ENCODE peak calls at places on chromosomes 5 and 9, in five cellular contexts. M, B, L, C and A are unnamed samples.

GRCh38 chr9:84002344-84002743 is 21.7 kb downstream of the RMI1 start:
- DNase-seq in L (no peak), C (no peak), B (peak), M (no peak), A (no peak)

GRCh38 chr9:78144663-78145377 is 91.1 kb upstream of the CEP78 start:
- DNase-seq in C (no peak), M (no peak), B (no peak), L (no peak), A (no peak)

GRCh38 chr5:137825165-137825564 is 42.5 kb upstream of the MYOT start:
- DNase-seq in C (no peak), M (no peak), L (no peak), B (peak), A (no peak)

GRCh38 chr9:121267689-121268597 is at the start of gene GSN:
- DNase-seq in C (peak), B (peak), M (peak), L (peak), A (peak)

GRCh38 chr5:23506329-23507236 is 826 bp upstream of the PRDM9 start:
- DNase-seq in B (no peak), L (no peak), C (peak), M (no peak), A (no peak)

GRCh38 chr9:136351237-136351800 is 12.2 kb downstream of the DNLZ start:
- DNase-seq in L (no peak), M (no peak), B (no peak), C (no peak), A (no peak)

GRCh38 chr9:87179556-87180340 is 232.4 kb upstream of the GAS1 start:
- DNase-seq in B (peak), M (no peak), L (no peak), C (no peak), A (no peak)

GRCh38 chr9:20477940-20478620 is 144.2 kb downstream of the MLLT3 start:
- DNase-seq in C (no peak), L (no peak), M (no peak), B (peak), A (no peak)

GRCh38 chr5:151873701-151874100 is 51.0 kb downstream of the GLRA1 start:
- DNase-seq in M (no peak), L (no peak), C (no peak), B (no peak), A (no peak)

GRCh38 chr9:4214506-4214905 is 85.4 kb downstream of the GLIS3 start:
- DNase-seq in B (no peak), C (no peak), L (no peak), M (no peak), A (no peak)

GRCh38 chr9:36284226-36284625 is 26.0 kb upstream of the GNE start:
- DNase-seq in C (no peak), L (no peak), B (peak), M (no peak), A (no peak)

GRCh38 chr5:40073927-40074326 is 605.8 kb upstream of the PTGER4 start:
- DNase-seq in C (no peak), L (no peak), M (no peak), B (no peak), A (no peak)

GRCh38 chr5:127838661-127839060 is 135.5 kb downstream of the CCDC192 start:
- DNase-seq in B (peak), L (no peak), M (no peak), C (peak), A (no peak)

GRCh38 chr5:36279054-36279698 is 22.5 kb downstream of the RANBP3L start:
- DNase-seq in M (no peak), B (peak), C (no peak), L (no peak), A (no peak)

GRCh38 chr9:123369296-123369695 is 13.3 kb downstream of the CRB2 start:
- DNase-seq in L (no peak), C (no peak), M (no peak), B (no peak), A (no peak)

GRCh38 chr9:72856985-72857631 is 95.7 kb downstream of the ALDH1A1 start:
- DNase-seq in M (no peak), B (peak), C (peak), L (no peak), A (no peak)

GRCh38 chr9:118473527-118473926 is 769.3 kb downstream of the TLR4 start:
- DNase-seq in L (no peak), B (no peak), C (no peak), M (no peak), A (no peak)

GRCh38 chr5:120405923-120406322 is 58.2 kb upstream of the PRR16 start:
- DNase-seq in L (no peak), M (no peak), C (no peak), B (peak), A (no peak)

GRCh38 chr9:82781965-82782392 is 281.0 kb downstream of the RASEF start:
- DNase-seq in B (no peak), C (no peak), M (no peak), L (no peak), A (no peak)